ENCODE peak calls at places on chromosomes 12 and 14, in nine cellular contexts. V, N, G, A, B, M, S, H and D are unnamed samples.

GRCh38 chr12:85004199-85004598 is 31.9 kb downstream of the TSPAN19 start:
- DNase-seq in G (no peak), N (no peak), B (no peak), H (peak), A (no peak), V (no peak), S (no peak), M (no peak), D (no peak)

GRCh38 chr12:56836800-56837663 is 73.9 kb downstream of the HSD17B6 start:
- DNase-seq in H (no peak), A (no peak), G (peak), V (no peak), S (peak), N (no peak), B (peak), M (no peak), D (peak)

GRCh38 chr12:102462803-102463499 is 17.4 kb downstream of the IGF1 start:
- DNase-seq in H (no peak), B (peak), S (no peak), V (peak), A (no peak), G (peak), N (no peak), M (no peak), D (no peak)

GRCh38 chr12:1879633-1880032 is 38.8 kb downstream of the CACNA2D4 start:
- DNase-seq in A (no peak), H (no peak), M (no peak), V (no peak), B (no peak), N (no peak), S (no peak), G (no peak), D (no peak)

GRCh38 chr14:75123991-75124390 is 2.9 kb downstream of the NEK9 start:
- DNase-seq in G (peak), H (no peak), M (no peak), V (peak), B (peak), S (peak), N (no peak), A (no peak), D (peak)

GRCh38 chr14:95142208-95142607 is 15.1 kb downstream of the DICER1 start:
- DNase-seq in N (no peak), V (no peak), S (no peak), H (no peak), M (no peak), B (no peak), G (no peak), A (no peak), D (no peak)

GRCh38 chr12:49983892-49984291 is 11.1 kb downstream of the AQP6 start:
- DNase-seq in N (peak), G (peak), V (peak), B (peak), M (peak), H (no peak), A (no peak), S (peak), D (peak)

GRCh38 chr12:88185988-88186387 is 43.9 kb downstream of the TMTC3 start:
- DNase-seq in G (peak), B (peak), M (no peak), V (peak), N (no peak), S (peak), H (no peak), A (no peak), D (peak)

GRCh38 chr12:62700091-62700490 is 233.5 kb downstream of the MON2 start:
- DNase-seq in S (no peak), G (no peak), N (no peak), A (no peak), H (no peak), B (no peak), M (no peak), V (no peak), D (no peak)

GRCh38 chr12:124913474-124914391 is 717 bp downstream of the UBC start:
- DNase-seq in G (peak), N (peak), A (peak), S (peak), V (no peak), H (peak), M (peak), B (peak), D (peak)

GRCh38 chr12:15584366-15585041 is 204.7 kb downstream of the EPS8 start:
- DNase-seq in S (peak), H (peak), M (peak), A (peak), V (peak), G (peak), B (peak), N (peak), D (no peak)

GRCh38 chr14:56196274-56196673 is 78.1 kb downstream of the PELI2 start:
- DNase-seq in V (peak), S (peak), M (no peak), N (no peak), B (peak), G (peak), A (peak), H (no peak), D (no peak)

GRCh38 chr14:90503582-90503981 is 106.8 kb downstream of the CALM1 start:
- DNase-seq in A (no peak), S (no peak), V (no peak), M (no peak), G (no peak), B (no peak), H (no peak), N (no peak), D (no peak)

GRCh38 chr12:55037349-55037748 is 17.6 kb downstream of the NEUROD4 start:
- DNase-seq in H (no peak), S (no peak), A (no peak), M (no peak), G (no peak), N (no peak), B (no peak), V (no peak), D (no peak)

GRCh38 chr12:74945771-74946198 is 263.9 kb downstream of the KCNC2 start:
- DNase-seq in B (no peak), A (no peak), S (no peak), M (no peak), V (no peak), H (no peak), N (no peak), G (no peak), D (no peak)

GRCh38 chr12:65327207-65328076 is 49.0 kb downstream of the MSRB3 start:
- DNase-seq in G (peak), N (no peak), A (no peak), S (peak), M (no peak), B (peak), H (no peak), V (peak), D (peak)

GRCh38 chr14:103116645-103117044 is 6.6 kb upstream of the TNFAIP2 start:
- DNase-seq in A (no peak), N (no peak), V (no peak), S (no peak), G (no peak), H (no peak), M (no peak), B (no peak), D (no peak)

GRCh38 chr12:9947674-9948073 is 15.5 kb upstream of the CLEC2A start:
- DNase-seq in H (no peak), N (no peak), A (no peak), S (no peak), V (no peak), G (no peak), M (no peak), B (no peak), D (no peak)

GRCh38 chr14:101457936-101458535 is 103.3 kb upstream of the DIO3 start:
- DNase-seq in N (peak), A (no peak), H (peak), M (no peak), V (no peak), S (no peak), B (no peak), G (no peak), D (no peak)
- H3K4me3 ChIP-seq in N (peak), A (no peak), H (peak), M (no peak), V (no peak), S (no peak), B (no peak), G (no peak), D (no peak)

GRCh38 chr14:55130194-55130550 is 1.1 kb downstream of the LGALS3 start:
- DNase-seq in M (no peak), N (no peak), B (peak), S (no peak), V (no peak), A (no peak), G (no peak), H (peak), D (no peak)
- H3K4me3 ChIP-seq in M (no peak), N (peak), B (peak), S (peak), V (peak), A (peak), G (peak), H (peak), D (peak)

GRCh38 chr12:21774358-21775129 is at the start of gene KCNJ8:
- DNase-seq in A (peak), V (no peak), S (no peak), N (peak), M (peak), G (peak), B (peak), H (peak), D (peak)
- H3K4me3 ChIP-seq in A (peak), V (peak), S (peak), N (peak), M (peak), G (peak), B (peak), H (peak), D (peak)

GRCh38 chr12:90029317-90029716 is 320.7 kb upstream of the ATP2B1 start:
- DNase-seq in H (no peak), N (no peak), G (no peak), S (no peak), B (no peak), V (no peak), A (no peak), M (no peak), D (no peak)
- H3K4me3 ChIP-seq in H (no peak), N (no peak), G (no peak), S (no peak), B (no peak), V (no peak), A (no peak), M (no peak), D (no peak)

DNA sequence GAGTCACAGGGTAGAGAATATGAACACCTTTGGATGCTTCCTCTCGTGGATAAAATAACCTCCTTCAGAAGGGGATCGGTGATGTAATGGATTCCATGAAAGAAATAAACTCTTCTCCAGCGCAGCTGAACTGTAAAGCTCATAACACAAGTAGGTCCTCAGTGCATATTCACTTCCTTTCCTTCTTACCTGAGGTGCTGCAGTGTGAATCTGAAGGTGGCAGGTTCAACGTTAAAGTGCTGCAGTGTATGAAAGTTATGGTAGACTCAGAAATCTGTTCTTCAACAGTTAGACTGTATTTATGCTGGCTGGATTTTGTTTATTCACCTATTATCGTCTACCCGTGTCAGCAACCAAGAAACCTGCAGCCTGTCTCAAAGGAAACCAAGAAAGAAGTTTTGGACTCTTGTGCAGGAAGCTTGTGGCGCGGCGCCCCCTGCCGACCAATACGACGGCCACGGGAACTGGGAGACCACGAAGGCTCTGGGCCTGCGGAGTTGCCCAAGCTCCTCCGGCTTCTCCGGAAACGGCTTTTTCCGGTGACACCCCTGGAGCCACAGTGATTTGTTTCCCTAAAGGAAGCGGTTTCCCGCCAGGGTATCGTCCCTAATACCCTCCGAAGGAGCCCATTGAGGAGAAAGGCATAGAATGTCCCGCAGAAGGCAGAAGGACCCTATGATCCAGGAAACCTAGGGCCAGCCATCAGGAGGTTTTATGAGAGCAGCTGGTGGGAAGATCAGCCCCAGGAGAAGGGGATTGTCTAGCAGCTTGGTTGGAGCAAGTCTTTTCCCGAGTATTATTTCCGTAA is 17.6 kb upstream of the RNASE3 start:
- DNase-seq in S (peak), G (peak), B (peak), H (peak), V (no peak), A (peak), N (peak), M (peak), D (peak)
- H3K4me3 ChIP-seq in S (no peak), G (no peak), B (peak), H (peak), V (no peak), A (peak), N (peak), M (no peak), D (no peak)

GRCh38 chr12:104182144-104182543 is 33.4 kb upstream of the TXNRD1 start:
- DNase-seq in H (no peak), B (peak), S (peak), G (peak), A (no peak), N (no peak), M (no peak), V (peak), D (peak)
- H3K4me3 ChIP-seq in H (no peak), B (no peak), S (no peak), G (no peak), A (no peak), N (no peak), M (no peak), V (no peak), D (no peak)

GRCh38 chr14:61470954-61471279 is 149.5 kb downstream of the PRKCH start:
- DNase-seq in N (no peak), V (no peak), B (no peak), M (no peak), G (no peak), A (no peak), S (no peak), H (no peak), D (no peak)

GRCh38 chr14:61472025-61472672 is 150.8 kb downstream of the PRKCH start:
- DNase-seq in S (peak), G (peak), N (no peak), V (peak), H (no peak), M (no peak), B (peak), A (no peak), D (no peak)

GRCh38 chr14:61469771-61470170 is 148.4 kb downstream of the PRKCH start:
- DNase-seq in A (no peak), S (no peak), B (no peak), M (peak), N (no peak), H (no peak), V (no peak), G (no peak), D (no peak)

GRCh38 chr14:61471297-61471980 is 150.1 kb downstream of the PRKCH start:
- DNase-seq in S (no peak), B (no peak), N (no peak), V (no peak), G (no peak), H (no peak), M (no peak), A (no peak), D (no peak)

DNA sequence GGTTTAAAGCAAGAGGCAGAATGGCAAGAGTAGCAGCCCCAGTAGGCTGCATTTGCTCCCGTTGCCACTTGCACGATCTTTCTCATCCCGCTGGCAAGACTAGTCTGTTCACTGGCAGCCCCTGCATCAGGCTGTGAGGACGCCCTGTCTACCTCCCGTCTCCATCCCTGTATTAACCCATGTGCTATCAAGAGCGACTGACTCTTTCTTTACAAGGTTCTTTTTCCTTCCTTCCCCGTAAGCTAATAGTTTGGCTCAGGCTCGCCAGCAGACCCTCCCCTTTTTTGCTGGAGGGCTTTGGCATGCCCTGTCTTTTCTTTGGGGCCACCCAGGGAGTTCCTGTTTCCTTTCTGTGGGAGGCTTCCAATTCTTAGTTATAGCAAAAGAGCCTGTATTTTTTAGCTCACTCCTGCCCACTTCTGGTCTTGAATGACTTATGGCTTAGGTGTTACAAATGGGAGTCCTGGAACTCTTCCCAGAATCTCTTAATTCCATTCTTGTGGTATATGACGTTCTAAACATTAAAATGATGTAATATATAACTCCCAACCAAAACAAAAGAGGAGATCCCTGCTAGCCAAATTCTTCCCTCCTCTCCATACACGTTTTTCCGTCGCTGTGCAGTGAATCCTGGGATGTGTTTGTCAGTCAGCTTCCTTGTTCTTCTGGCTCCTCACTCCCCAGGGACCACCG is 149.0 kb downstream of the PRKCH start:
- DNase-seq in S (peak), G (peak), M (no peak), A (no peak), H (peak), B (peak), N (peak), V (peak), D (peak)
- H3K4me3 ChIP-seq in S (no peak), G (peak), M (no peak), A (no peak), H (peak), B (no peak), N (peak), V (no peak), D (no peak)

GRCh38 chr14:20970647-20970982 is 15.3 kb downstream of the RNASE2 start:
- DNase-seq in N (no peak), H (no peak), A (no peak), M (no peak), V (no peak), G (no peak), S (no peak), B (no peak), D (no peak)
- H3K4me3 ChIP-seq in N (peak), H (peak), A (peak), M (peak), V (peak), G (peak), S (peak), B (peak), D (peak)

DNA sequence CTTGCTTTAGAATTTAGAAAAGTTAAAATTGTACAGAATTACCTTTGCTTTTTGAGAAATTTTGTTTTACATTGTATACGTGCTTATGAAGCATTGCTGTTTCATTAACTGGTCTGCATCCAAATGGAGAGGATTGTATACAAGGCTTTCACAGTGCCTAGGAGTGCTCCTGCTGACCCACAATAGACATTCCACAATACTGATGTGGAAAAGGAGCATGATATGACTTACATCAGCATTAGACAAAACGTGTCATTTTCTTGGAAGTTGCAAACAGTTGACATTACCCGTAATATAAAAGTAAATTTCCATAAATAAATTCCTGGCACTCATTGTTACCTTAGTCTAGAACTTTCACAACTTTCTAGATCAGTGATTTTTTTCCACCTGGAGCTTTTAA is 1.9 kb downstream of the PRKD1 start:
- DNase-seq in B (peak), A (no peak), S (no peak), M (no peak), H (no peak), V (no peak), N (peak), G (peak), D (no peak)
- H3K4me3 ChIP-seq in B (peak), A (no peak), S (peak), M (no peak), H (peak), V (peak), N (peak), G (peak), D (peak)